ENCODE peak calls at places on chromosomes 7 and 10, in seven cellular contexts. P is mucosa of descending colon, E is thoracic aorta, N is Caco-2, J is mammary epithelial cell, B is esophagus squamous epithelium, V is cardiac muscle cell. Z is an unnamed sample. For H3K4me1, the result is how much of the 10 kb centered on the place peaks cover.

GRCh38 chr10:25015927-25016348 is at the start of gene ENKUR:
- DNase-seq in P (peak), E (peak), N (peak), J (peak), B (peak), V (peak), Z (peak)

GRCh38 chr7:24793982-24794648 is 36.9 kb upstream of the GSDME start:
- DNase-seq in P (no peak), E (no peak), N (no peak), J (no peak), B (no peak), V (no peak), Z (no peak)

GRCh38 chr7:27364344-27364758 is 121.7 kb downstream of the EVX1 start:
- DNase-seq in P (peak), E (no peak), N (no peak), J (peak), B (no peak), V (peak), Z (no peak)

GRCh38 chr10:123926401-123927264 is 35.0 kb upstream of the CPXM2 start:
- DNase-seq in P (no peak), E (no peak), N (no peak), J (peak), B (no peak), V (peak), Z (no peak)

GRCh38 chr7:155263522-155264197 is 34.0 kb upstream of the INSIG1 start:
- DNase-seq in P (no peak), E (no peak), N (peak), J (no peak), B (no peak), V (peak), Z (no peak)

GRCh38 chr7:100731937-100732636 is 1.3 kb upstream of the ZAN start:
- DNase-seq in P (no peak), E (no peak), N (no peak), J (no peak), B (no peak), V (no peak), Z (no peak)

GRCh38 chr7:23062452-23062851 is 43.1 kb upstream of the KLHL7 start:
- DNase-seq in P (no peak), E (no peak), N (no peak), J (peak), B (no peak), V (peak), Z (no peak)

GRCh38 chr10:23818484-23818883 is 379.6 kb downstream of the OTUD1 start:
- DNase-seq in P (no peak), E (no peak), N (no peak), J (no peak), B (no peak), V (no peak), Z (no peak)

GRCh38 chr7:95906871-95907270 is 134.5 kb downstream of the DYNC1I1 start:
- DNase-seq in P (no peak), E (no peak), N (no peak), J (no peak), B (no peak), V (no peak), Z (peak)

GRCh38 chr7:124667312-124667711 is 98.3 kb downstream of the GPR37 start:
- DNase-seq in P (no peak), E (no peak), N (no peak), J (no peak), B (no peak), V (no peak), Z (no peak)

GRCh38 chr7:2632717-2633537 is 1.1 kb downstream of the TTYH3 start:
- DNase-seq in P (peak), E (no peak), N (no peak), J (peak), B (no peak), V (peak), Z (peak)

GRCh38 chr10:75904499-75905283 is 473.3 kb downstream of the LRMDA start:
- DNase-seq in P (no peak), E (no peak), N (peak), J (no peak), B (no peak), V (no peak), Z (no peak)

GRCh38 chr10:71635867-71636266 is 83.7 kb downstream of the C10orf105 start:
- DNase-seq in P (no peak), E (no peak), N (no peak), J (no peak), B (no peak), V (no peak), Z (no peak)

GRCh38 chr7:6571160-6571779 is 6.0 kb upstream of the ZDHHC4 start:
- DNase-seq in P (no peak), E (no peak), N (no peak), J (no peak), B (no peak), V (no peak), Z (no peak)

GRCh38 chr10:107585630-107586029 is 421.1 kb upstream of the SORCS1 start:
- DNase-seq in P (no peak), E (no peak), N (no peak), J (peak), B (no peak), V (no peak), Z (no peak)

GRCh38 chr7:30445770-30446169 is 32.8 kb downstream of the NOD1 start:
- DNase-seq in P (peak), E (peak), N (peak), J (no peak), B (peak), V (peak), Z (peak)

GRCh38 chr10:125448596-125448995 is 234.4 kb downstream of the TEX36 start:
- DNase-seq in P (peak), E (no peak), N (peak), J (peak), B (no peak), V (no peak), Z (peak)

GRCh38 chr10:109018892-109019507 is 904.3 kb downstream of the XPNPEP1 start:
- DNase-seq in P (no peak), E (no peak), N (no peak), J (peak), B (no peak), V (peak), Z (no peak)

GRCh38 chr7:55108818-55109217 is 90.0 kb downstream of the EGFR start:
- DNase-seq in P (no peak), E (no peak), N (no peak), J (no peak), B (no peak), V (no peak), Z (no peak)

GRCh38 chr7:106793015-106793651 is 71.9 kb upstream of the PIK3CG start:
- DNase-seq in P (no peak), E (no peak), N (peak), J (peak), B (no peak), V (peak), Z (peak)

GRCh38 chr10:59088912-59089573 is 87.4 kb upstream of the PHYHIPL start:
- DNase-seq in P (no peak), E (no peak), N (no peak), J (no peak), B (no peak), V (no peak), Z (no peak)

GRCh38 chr10:102657984-102658724 is 13.9 kb downstream of the TRIM8 start:
- DNase-seq in P (peak), E (no peak), N (no peak), J (no peak), B (no peak), V (peak), Z (no peak)

GRCh38 chr7:109284943-109285342 is 715.3 kb downstream of the DNAJB9 start:
- DNase-seq in P (no peak), E (no peak), N (no peak), J (no peak), B (no peak), V (no peak), Z (no peak)

GRCh38 chr7:64618785-64619456 is 47.0 kb upstream of the ZNF107 start:
- DNase-seq in P (no peak), E (no peak), N (peak), J (peak), B (no peak), V (peak), Z (peak)

GRCh38 chr10:3746634-3747033 is 38.4 kb downstream of the KLF6 start:
- DNase-seq in P (no peak), E (no peak), N (no peak), J (no peak), B (no peak), V (no peak), Z (no peak)

GRCh38 chr7:82624337-82624736 is 180.8 kb upstream of the CACNA2D1 start:
- DNase-seq in P (no peak), E (no peak), N (no peak), J (peak), B (no peak), V (peak), Z (no peak)

GRCh38 chr7:92813390-92814024 is 22.9 kb downstream of the CDK6 start:
- DNase-seq in P (no peak), E (no peak), N (no peak), J (peak), B (no peak), V (peak), Z (no peak)

GRCh38 chr7:93115796-93116195 is 2.0 kb downstream of the SAMD9 start:
- DNase-seq in P (peak), E (no peak), N (no peak), J (peak), B (no peak), V (peak), Z (no peak)

GRCh38 chr7:142807855-142808460 is 37.2 kb downstream of the PRSS2 start:
- DNase-seq in P (no peak), E (no peak), N (no peak), J (no peak), B (no peak), V (peak), Z (no peak)

GRCh38 chr7:3243680-3244079 is 57.4 kb upstream of the SDK1 start:
- DNase-seq in P (no peak), E (no peak), N (no peak), J (no peak), B (no peak), V (no peak), Z (no peak)

GRCh38 chr10:12909836-12910185 is 91.7 kb downstream of the CCDC3 start:
- DNase-seq in P (no peak), E (no peak), N (peak), J (no peak), B (no peak), V (no peak), Z (no peak)

GRCh38 chr7:105019269-105019668 is 5.3 kb downstream of the KMT2E start:
- DNase-seq in P (no peak), E (no peak), N (no peak), J (no peak), B (no peak), V (no peak), Z (no peak)

GRCh38 chr10:21517134-21517982 is 8.1 kb downstream of the SKIDA1 start:
- DNase-seq in P (peak), E (no peak), N (peak), J (peak), B (no peak), V (peak), Z (peak)
- H3K4me1 ChIP-seq in P (under half), E (under half), N (under half), J (under half), B (under half), V (under half), Z (half or more)

GRCh38 chr10:32982293-32982709 is 24.3 kb upstream of the ITGB1 start:
- DNase-seq in P (no peak), E (no peak), N (no peak), J (peak), B (no peak), V (peak), Z (no peak)
- H3K4me3 ChIP-seq in P (no peak), E (no peak), N (no peak), J (no peak), B (no peak), V (no peak), Z (no peak)

DNA sequence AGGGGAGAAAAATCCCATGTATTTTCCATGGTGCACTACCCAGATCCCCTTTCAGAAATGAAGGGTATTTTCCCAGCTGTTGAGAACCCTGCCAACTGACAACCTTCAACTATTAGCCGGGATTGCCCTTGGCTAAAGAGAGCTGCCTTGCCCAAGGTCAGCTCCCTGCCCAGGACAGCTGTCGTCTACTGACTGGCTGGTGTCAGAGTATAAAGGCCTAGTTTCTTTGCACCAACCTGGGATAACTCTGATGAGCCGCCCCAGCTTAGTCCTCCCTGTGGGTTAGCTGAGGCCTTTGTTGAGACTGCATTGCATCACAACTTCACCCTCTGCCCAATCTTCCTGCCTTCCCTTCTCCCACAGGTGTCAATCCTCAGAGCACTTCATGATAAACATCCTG is 147.2 kb upstream of the RHEB start:
- DNase-seq in P (no peak), E (no peak), N (no peak), J (no peak), B (no peak), V (no peak), Z (no peak)
- H3K4me1 ChIP-seq in P (under half), E (under half), N (under half), J (under half), B (under half), V (half or more), Z (under half)

DNA sequence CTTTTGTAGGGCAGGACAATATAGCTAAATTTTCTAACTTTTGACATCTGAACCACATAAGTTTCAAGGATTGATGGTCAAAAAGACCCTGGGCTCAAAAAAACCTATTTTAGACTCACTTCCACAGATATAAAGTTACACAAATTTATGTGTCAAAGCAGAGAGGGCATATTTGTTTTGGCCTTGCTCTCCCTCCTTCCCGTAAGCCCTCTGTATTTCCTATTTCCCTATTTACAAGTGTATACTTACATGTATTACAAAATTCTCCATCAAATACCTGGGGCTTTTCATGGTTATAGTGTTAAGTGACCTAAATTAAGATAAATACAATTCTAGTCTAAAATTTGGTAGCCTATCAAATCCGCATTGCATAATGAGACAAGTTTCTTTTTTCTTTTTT is 2.6 kb downstream of the KDM7A start:
- DNase-seq in P (no peak), E (no peak), N (no peak), J (no peak), B (no peak), V (no peak), Z (no peak)
- H3K4me3 ChIP-seq in P (no peak), E (no peak), N (no peak), J (no peak), B (no peak), V (no peak), Z (no peak)

DNA sequence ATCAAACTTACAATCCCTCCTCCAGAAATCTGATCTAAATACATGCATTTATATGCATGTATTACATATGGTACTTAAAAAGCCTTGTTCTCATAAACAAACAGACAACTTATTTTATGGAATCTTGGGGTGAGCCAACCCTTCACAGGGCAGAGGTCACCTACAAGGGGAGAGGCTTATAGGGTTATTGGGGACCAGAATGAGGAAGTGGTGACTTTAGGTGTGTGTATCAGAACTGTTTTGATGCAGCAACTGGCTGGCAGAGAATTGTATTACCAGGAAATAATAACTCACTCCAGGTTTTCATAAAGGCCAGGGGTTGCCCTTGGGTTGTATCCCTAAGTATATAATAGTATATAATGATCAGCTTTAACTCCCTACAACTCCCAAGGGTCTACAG is 91.1 kb downstream of the SVIL start:
- DNase-seq in P (no peak), E (no peak), N (no peak), J (no peak), B (no peak), V (no peak), Z (no peak)
- H3K4me1 ChIP-seq in P (under half), E (half or more), N (under half), J (under half), B (under half), V (under half), Z (under half)

Z was measured in HAP-1.